ENCODE peak calls at places on chromosomes 16 and 17, in four cellular contexts. Y is cardiac muscle cell, T is RWPE1, H is left ventricle myocardium inferior. J is an unnamed sample.

GRCh38 chr17:48384164-48384563 is 45.9 kb downstream of the SKAP1 start:
- DNase-seq in Y (no peak), T (no peak), H (no peak), J (no peak)

GRCh38 chr16:84471316-84471715 is 33.1 kb downstream of the MEAK7 start:
- DNase-seq in Y (no peak), T (no peak), H (no peak), J (no peak)

GRCh38 chr16:19429271-19429670 is 11.6 kb downstream of the TMC5 start:
- DNase-seq in Y (no peak), T (no peak), H (no peak), J (no peak)

GRCh38 chr17:28125530-28126382 is 83.3 kb downstream of the NLK start:
- DNase-seq in Y (no peak), T (no peak), H (no peak), J (no peak)

GRCh38 chr16:86118467-86119307 is 219.7 kb downstream of the IRF8 start:
- DNase-seq in Y (no peak), T (no peak), H (no peak), J (no peak)

GRCh38 chr16:47110939-47111338 is 32.8 kb downstream of the NETO2 start:
- DNase-seq in Y (no peak), T (no peak), H (no peak), J (peak)

GRCh38 chr16:1863681-1864460 is 8.1 kb downstream of the MEIOB start:
- DNase-seq in Y (peak), T (no peak), H (no peak), J (no peak)

GRCh38 chr17:1078062-1078711 is 81.3 kb downstream of the TIMM22 start:
- DNase-seq in Y (no peak), T (no peak), H (no peak), J (no peak)

GRCh38 chr17:43524945-43525575 is 21.1 kb downstream of the ETV4 start:
- DNase-seq in Y (peak), T (no peak), H (no peak), J (no peak)

DNA sequence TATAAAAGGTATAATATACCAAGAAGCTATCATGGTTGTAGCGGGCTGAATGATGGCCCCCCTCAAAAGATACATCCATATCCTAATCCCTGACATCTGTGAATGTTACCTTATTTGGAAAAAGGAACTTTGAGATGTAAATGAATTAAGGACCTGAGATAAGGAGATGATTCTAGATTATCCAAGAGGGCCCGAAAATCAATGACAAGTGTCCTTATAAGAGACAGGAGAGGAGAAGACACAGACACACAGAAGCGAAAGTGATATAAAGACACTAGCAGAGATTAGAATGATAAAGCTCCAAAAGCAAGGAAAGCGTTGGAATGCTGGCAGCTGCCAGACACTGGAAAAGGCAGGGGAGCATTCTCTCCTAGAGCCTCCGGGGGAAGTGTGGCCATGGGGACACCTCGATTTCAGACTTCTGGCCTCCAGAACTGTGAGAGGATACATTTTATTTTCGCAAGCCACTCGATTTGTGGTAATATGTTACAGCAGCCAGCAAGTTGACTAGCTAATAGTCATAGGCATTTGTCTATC is 12.5 kb upstream of the GP1BA start:
- DNase-seq in Y (no peak), T (no peak), H (no peak), J (no peak)
- H3K27ac ChIP-seq in Y (peak), T (no peak), H (no peak), J (no peak)

DNA sequence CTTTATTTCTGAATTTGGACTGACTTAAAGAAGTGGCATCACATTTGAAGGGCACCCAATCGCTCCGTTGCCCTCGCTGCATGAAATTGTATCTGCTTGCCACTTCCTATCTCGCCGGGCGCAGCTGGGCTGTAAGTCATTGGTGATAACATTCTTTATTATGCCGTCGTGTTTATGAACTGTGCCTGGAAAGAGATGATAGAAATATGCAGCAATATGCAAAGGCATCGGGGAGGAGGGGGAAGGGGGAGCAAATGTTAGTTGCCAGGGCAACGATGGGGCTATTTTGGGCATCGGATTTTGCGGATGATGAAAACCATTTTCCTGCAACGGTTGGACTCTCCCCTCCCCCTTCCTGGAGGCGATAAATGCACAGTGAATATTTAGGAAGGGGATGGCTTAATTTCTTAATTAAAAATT is 386.9 kb upstream of the TNRC6C start:
- DNase-seq in Y (peak), T (no peak), H (no peak), J (no peak)
- H3K27ac ChIP-seq in Y (no peak), T (no peak), H (no peak), J (no peak)

GRCh38 chr17:49834118-49834743 is 13.6 kb downstream of the TAC4 start:
- DNase-seq in Y (no peak), T (no peak), H (no peak), J (no peak)
- H3K27ac ChIP-seq in Y (no peak), T (no peak), H (no peak), J (no peak)

DNA sequence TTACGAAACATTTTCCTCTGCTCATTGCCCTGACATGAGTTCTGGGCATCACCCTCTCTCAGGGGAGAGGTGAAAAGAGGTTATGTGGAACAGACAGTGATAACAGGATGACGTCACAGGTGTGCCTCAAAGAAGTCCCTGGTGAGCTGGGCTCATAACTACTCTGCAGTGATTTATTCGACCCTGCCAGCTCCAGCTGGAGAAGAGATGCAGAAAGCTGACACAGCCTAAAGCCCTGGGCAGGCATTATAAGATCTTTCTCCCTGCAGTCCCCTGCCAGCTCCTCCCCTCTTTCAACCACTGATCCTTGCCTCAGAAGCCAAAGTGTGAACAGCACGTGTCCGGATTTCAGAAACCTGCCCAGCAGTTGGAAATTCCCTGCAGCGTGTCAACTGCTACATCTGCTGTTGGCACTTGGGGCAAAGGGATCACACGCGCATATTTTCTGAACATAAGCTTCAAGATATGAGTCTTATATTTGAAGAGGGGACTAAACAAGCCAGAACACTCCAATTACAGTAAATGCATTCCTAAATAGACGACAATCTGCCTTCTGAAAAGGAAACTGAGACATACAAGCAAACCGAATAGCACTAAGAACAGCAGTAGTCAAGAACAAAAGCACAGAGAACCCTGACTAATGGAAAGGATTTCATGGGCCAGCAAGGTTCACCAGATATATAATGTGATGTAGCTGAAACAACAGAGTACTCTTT is 80.5 kb downstream of the SMG6 start:
- DNase-seq in Y (peak), T (no peak), H (peak), J (no peak)
- H3K27ac ChIP-seq in Y (peak), T (peak), H (peak), J (no peak)

DNA sequence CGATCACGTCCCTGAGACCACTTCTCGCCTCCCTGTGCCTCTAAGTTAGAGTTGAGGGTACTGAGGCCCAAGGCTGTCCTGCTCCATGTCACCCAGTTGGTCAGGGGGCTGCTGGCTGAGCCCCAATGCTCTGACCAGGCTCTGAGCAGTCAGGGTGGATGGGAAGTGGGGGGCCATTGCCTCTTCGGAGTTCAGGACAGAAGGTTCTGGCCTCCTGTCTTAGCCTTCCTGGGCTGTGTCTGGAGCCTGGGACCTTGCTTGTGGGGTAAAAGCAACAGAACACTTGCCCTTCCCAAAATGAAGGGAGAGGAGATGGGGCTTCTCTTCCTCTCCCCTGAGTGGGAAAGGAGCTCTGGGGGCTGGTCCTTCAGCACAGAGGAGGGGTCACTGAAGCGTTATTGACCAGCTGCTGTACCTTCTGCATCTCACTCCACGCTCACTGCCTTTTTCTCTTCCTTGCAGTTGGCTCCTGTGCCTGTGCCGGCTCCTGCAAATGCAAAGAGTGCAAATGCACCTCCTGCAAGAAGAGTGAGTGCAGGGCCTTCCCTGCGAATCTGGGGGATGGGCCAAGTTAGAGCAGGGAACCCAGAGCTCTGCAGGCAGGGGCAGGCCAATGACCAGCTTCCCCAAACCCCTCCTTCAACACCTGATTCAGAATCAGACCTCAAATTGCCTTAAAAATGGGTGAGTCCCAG is 580 bp downstream of the MT1X start:
- DNase-seq in Y (no peak), T (no peak), H (no peak), J (no peak)
- H3K27ac ChIP-seq in Y (no peak), T (peak), H (peak), J (no peak)

J was measured in iPS DF 6.9.